ENCODE peak calls at places on chromosomes 2 and 18, in ten cellular contexts. One of them, this sample, is unnamed.
A peak's percentile ranks its signal among the peaks of the same experiment; 100 is the strongest.

GRCh38 chr2:150718280-150718679 is 230.8 kb upstream of the RND3 start:
- DNase-seq in SW480: no peak
- DNase-seq in skeletal muscle cell: no peak
- DNase-seq in AG10803: no peak
- DNase-seq in fibroblast of pulmonary artery: no peak
- DNase-seq in NCI-H510A treated with DMSO at 0.1 percent for 48 hours: no peak
- DNase-seq in stimulated activated CD4-positive, alpha-beta T cell treated with anti-CD3 and anti-CD28 coated beads, Interleukin-15, amount 100 ng/mL, for 1 hour: no peak
- DNase-seq in left ventricle myocardium inferior: no peak
- DNase-seq in HTR-8/SVneo: no peak
- DNase-seq in GM23248: no peak
- DNase-seq in this sample: no peak

GRCh38 chr2:54106631-54107454 is 8.6 kb upstream of the ACYP2 start:
- DNase-seq in SW480: peak; percentile 66
- DNase-seq in skeletal muscle cell: no peak
- DNase-seq in AG10803: peak; percentile 51
- DNase-seq in fibroblast of pulmonary artery: peak; percentile 71
- DNase-seq in NCI-H510A treated with DMSO at 0.1 percent for 48 hours: peak; percentile 35
- DNase-seq in stimulated activated CD4-positive, alpha-beta T cell treated with anti-CD3 and anti-CD28 coated beads, Interleukin-15, amount 100 ng/mL, for 1 hour: no peak
- DNase-seq in left ventricle myocardium inferior: no peak
- DNase-seq in HTR-8/SVneo: peak; percentile 60
- DNase-seq in GM23248: peak; percentile 80
- DNase-seq in this sample: no peak

GRCh38 chr2:108220191-108220590 is 19.6 kb upstream of the SULT1C3 start:
- DNase-seq in SW480: no peak
- DNase-seq in skeletal muscle cell: no peak
- DNase-seq in AG10803: no peak
- DNase-seq in fibroblast of pulmonary artery: no peak
- DNase-seq in NCI-H510A treated with DMSO at 0.1 percent for 48 hours: no peak
- DNase-seq in stimulated activated CD4-positive, alpha-beta T cell treated with anti-CD3 and anti-CD28 coated beads, Interleukin-15, amount 100 ng/mL, for 1 hour: no peak
- DNase-seq in left ventricle myocardium inferior: no peak
- DNase-seq in HTR-8/SVneo: no peak
- DNase-seq in GM23248: no peak
- DNase-seq in this sample: no peak

GRCh38 chr2:228367356-228367755 is 185.9 kb upstream of the SPHKAP start:
- DNase-seq in SW480: no peak
- DNase-seq in skeletal muscle cell: no peak
- DNase-seq in AG10803: no peak
- DNase-seq in fibroblast of pulmonary artery: no peak
- DNase-seq in NCI-H510A treated with DMSO at 0.1 percent for 48 hours: peak; percentile 52
- DNase-seq in stimulated activated CD4-positive, alpha-beta T cell treated with anti-CD3 and anti-CD28 coated beads, Interleukin-15, amount 100 ng/mL, for 1 hour: no peak
- DNase-seq in left ventricle myocardium inferior: no peak
- DNase-seq in HTR-8/SVneo: no peak
- DNase-seq in GM23248: no peak
- DNase-seq in this sample: no peak

GRCh38 chr2:19380532-19380931 is 22.1 kb upstream of the OSR1 start:
- DNase-seq in SW480: no peak
- DNase-seq in skeletal muscle cell: no peak
- DNase-seq in AG10803: no peak
- DNase-seq in fibroblast of pulmonary artery: no peak
- DNase-seq in NCI-H510A treated with DMSO at 0.1 percent for 48 hours: no peak
- DNase-seq in stimulated activated CD4-positive, alpha-beta T cell treated with anti-CD3 and anti-CD28 coated beads, Interleukin-15, amount 100 ng/mL, for 1 hour: no peak
- DNase-seq in left ventricle myocardium inferior: no peak
- DNase-seq in HTR-8/SVneo: no peak
- DNase-seq in GM23248: no peak
- DNase-seq in this sample: no peak

GRCh38 chr18:77141401-77142118 is 9.0 kb upstream of the MBP start:
- DNase-seq in SW480: no peak
- DNase-seq in skeletal muscle cell: no peak
- DNase-seq in AG10803: no peak
- DNase-seq in fibroblast of pulmonary artery: no peak
- DNase-seq in NCI-H510A treated with DMSO at 0.1 percent for 48 hours: no peak
- DNase-seq in stimulated activated CD4-positive, alpha-beta T cell treated with anti-CD3 and anti-CD28 coated beads, Interleukin-15, amount 100 ng/mL, for 1 hour: no peak
- DNase-seq in left ventricle myocardium inferior: no peak
- DNase-seq in HTR-8/SVneo: no peak
- DNase-seq in GM23248: no peak
- DNase-seq in this sample: no peak

GRCh38 chr2:45168731-45169338 is 159.6 kb upstream of the SIX2 start:
- DNase-seq in SW480: peak; percentile 57
- DNase-seq in skeletal muscle cell: no peak
- DNase-seq in AG10803: no peak
- DNase-seq in fibroblast of pulmonary artery: no peak
- DNase-seq in NCI-H510A treated with DMSO at 0.1 percent for 48 hours: peak; percentile 48
- DNase-seq in stimulated activated CD4-positive, alpha-beta T cell treated with anti-CD3 and anti-CD28 coated beads, Interleukin-15, amount 100 ng/mL, for 1 hour: no peak
- DNase-seq in left ventricle myocardium inferior: no peak
- DNase-seq in HTR-8/SVneo: peak; percentile 48
- DNase-seq in GM23248: peak; percentile 46
- DNase-seq in this sample: no peak

GRCh38 chr2:59803586-59803985 is 749.9 kb downstream of the BCL11A start:
- DNase-seq in SW480: no peak
- DNase-seq in skeletal muscle cell: no peak
- DNase-seq in AG10803: no peak
- DNase-seq in fibroblast of pulmonary artery: no peak
- DNase-seq in NCI-H510A treated with DMSO at 0.1 percent for 48 hours: no peak
- DNase-seq in stimulated activated CD4-positive, alpha-beta T cell treated with anti-CD3 and anti-CD28 coated beads, Interleukin-15, amount 100 ng/mL, for 1 hour: no peak
- DNase-seq in left ventricle myocardium inferior: no peak
- DNase-seq in HTR-8/SVneo: no peak
- DNase-seq in GM23248: no peak
- DNase-seq in this sample: no peak

GRCh38 chr18:80166240-80166639 is 57.2 kb downstream of the ADNP2 start:
- DNase-seq in SW480: no peak
- DNase-seq in skeletal muscle cell: no peak
- DNase-seq in AG10803: no peak
- DNase-seq in fibroblast of pulmonary artery: no peak
- DNase-seq in NCI-H510A treated with DMSO at 0.1 percent for 48 hours: no peak
- DNase-seq in stimulated activated CD4-positive, alpha-beta T cell treated with anti-CD3 and anti-CD28 coated beads, Interleukin-15, amount 100 ng/mL, for 1 hour: no peak
- DNase-seq in left ventricle myocardium inferior: no peak
- DNase-seq in HTR-8/SVneo: no peak
- DNase-seq in GM23248: no peak
- DNase-seq in this sample: no peak

GRCh38 chr2:45964226-45964841 is 312.9 kb downstream of the PRKCE start:
- DNase-seq in SW480: peak; percentile 85
- DNase-seq in skeletal muscle cell: peak; percentile 80
- DNase-seq in AG10803: peak; percentile 91
- DNase-seq in fibroblast of pulmonary artery: peak; percentile 92
- DNase-seq in NCI-H510A treated with DMSO at 0.1 percent for 48 hours: no peak
- DNase-seq in stimulated activated CD4-positive, alpha-beta T cell treated with anti-CD3 and anti-CD28 coated beads, Interleukin-15, amount 100 ng/mL, for 1 hour: no peak
- DNase-seq in left ventricle myocardium inferior: peak; percentile 60
- DNase-seq in HTR-8/SVneo: peak; percentile 88
- DNase-seq in GM23248: peak; percentile 96
- DNase-seq in this sample: peak; percentile 97

GRCh38 chr18:25223211-25223610 is 128.8 kb downstream of the ZNF521 start:
- DNase-seq in SW480: no peak
- DNase-seq in skeletal muscle cell: no peak
- DNase-seq in AG10803: no peak
- DNase-seq in fibroblast of pulmonary artery: no peak
- DNase-seq in NCI-H510A treated with DMSO at 0.1 percent for 48 hours: no peak
- DNase-seq in stimulated activated CD4-positive, alpha-beta T cell treated with anti-CD3 and anti-CD28 coated beads, Interleukin-15, amount 100 ng/mL, for 1 hour: no peak
- DNase-seq in left ventricle myocardium inferior: no peak
- DNase-seq in HTR-8/SVneo: no peak
- DNase-seq in GM23248: no peak
- DNase-seq in this sample: no peak

GRCh38 chr2:98839292-98839691 is 96.7 kb downstream of the CRACDL start:
- DNase-seq in SW480: peak; percentile 7
- DNase-seq in skeletal muscle cell: peak; percentile 43
- DNase-seq in AG10803: peak; percentile 48
- DNase-seq in fibroblast of pulmonary artery: peak; percentile 8
- DNase-seq in NCI-H510A treated with DMSO at 0.1 percent for 48 hours: no peak
- DNase-seq in stimulated activated CD4-positive, alpha-beta T cell treated with anti-CD3 and anti-CD28 coated beads, Interleukin-15, amount 100 ng/mL, for 1 hour: no peak
- DNase-seq in left ventricle myocardium inferior: no peak
- DNase-seq in HTR-8/SVneo: no peak
- DNase-seq in GM23248: peak; percentile 65
- DNase-seq in this sample: no peak

GRCh38 chr2:18520605-18521031 is 39.8 kb downstream of the RDH14 start:
- DNase-seq in SW480: peak; percentile 64
- DNase-seq in skeletal muscle cell: no peak
- DNase-seq in AG10803: peak; percentile 73
- DNase-seq in fibroblast of pulmonary artery: peak; percentile 86
- DNase-seq in NCI-H510A treated with DMSO at 0.1 percent for 48 hours: peak; percentile 97
- DNase-seq in stimulated activated CD4-positive, alpha-beta T cell treated with anti-CD3 and anti-CD28 coated beads, Interleukin-15, amount 100 ng/mL, for 1 hour: peak; percentile 49
- DNase-seq in left ventricle myocardium inferior: peak; percentile 88
- DNase-seq in HTR-8/SVneo: peak; percentile 78
- DNase-seq in GM23248: peak; percentile 80
- DNase-seq in this sample: no peak

GRCh38 chr2:127479219-127479825 is 47.0 kb downstream of the IWS1 start:
- DNase-seq in SW480: peak; percentile 64
- DNase-seq in skeletal muscle cell: no peak
- DNase-seq in AG10803: peak; percentile 68
- DNase-seq in fibroblast of pulmonary artery: peak; percentile 82
- DNase-seq in NCI-H510A treated with DMSO at 0.1 percent for 48 hours: peak; percentile 71
- DNase-seq in stimulated activated CD4-positive, alpha-beta T cell treated with anti-CD3 and anti-CD28 coated beads, Interleukin-15, amount 100 ng/mL, for 1 hour: no peak
- DNase-seq in left ventricle myocardium inferior: no peak
- DNase-seq in HTR-8/SVneo: peak; percentile 52
- DNase-seq in GM23248: peak; percentile 76
- DNase-seq in this sample: no peak

This sample was measured in RWPE2.